ENCODE peak calls at places on chromosomes 7 and 10, in eight cellular contexts. M, R, F, Q, W, D, U and T are unnamed samples.

GRCh38 chr7:135390829-135391228 is 119.1 kb downstream of the CNOT4 start:
- ATAC-seq in M (no peak), R (no peak), F (no peak), Q (no peak), W (no peak), D (no peak), U (no peak), T (no peak)

GRCh38 chr10:97350138-97350537 is 15.6 kb upstream of the FRAT2 start:
- ATAC-seq in M (no peak), R (no peak), F (no peak), Q (no peak), W (no peak), D (no peak), U (no peak), T (no peak)

GRCh38 chr10:79127151-79127961 is 58.6 kb downstream of the ZMIZ1 start:
- ATAC-seq in M (peak; percentile 67), R (no peak), F (peak; percentile 73), Q (peak; percentile 53), W (no peak), D (peak; percentile 66), U (peak; percentile 95), T (peak; percentile 67)

GRCh38 chr10:105993609-105994008 is 1170.9 kb downstream of the SORCS1 start:
- ATAC-seq in M (no peak), R (no peak), F (no peak), Q (no peak), W (no peak), D (no peak), U (no peak), T (no peak)

GRCh38 chr10:89887830-89888229 is 186.4 kb downstream of the KIF20B start:
- ATAC-seq in M (no peak), R (no peak), F (no peak), Q (no peak), W (no peak), D (no peak), U (peak; percentile 46), T (peak; percentile 39)

GRCh38 chr10:43026039-43026973 is 50.6 kb upstream of the RET start:
- ATAC-seq in M (no peak), R (no peak), F (no peak), Q (no peak), W (no peak), D (no peak), U (no peak), T (no peak)

GRCh38 chr10:11065567-11065966 is 47.9 kb downstream of the CELF2 start:
- ATAC-seq in M (peak; percentile 53), R (no peak), F (no peak), Q (no peak), W (no peak), D (peak; percentile 63), U (no peak), T (no peak)

GRCh38 chr10:132580157-132580556 is 42.6 kb downstream of the INPP5A start:
- ATAC-seq in M (no peak), R (no peak), F (no peak), Q (no peak), W (no peak), D (no peak), U (no peak), T (no peak)

GRCh38 chr7:106367018-106367420 is 82.2 kb upstream of the NAMPT start:
- ATAC-seq in M (no peak), R (no peak), F (peak; percentile 70), Q (no peak), W (no peak), D (no peak), U (peak; percentile 69), T (no peak)

GRCh38 chr7:49839863-49840262 is 66.4 kb downstream of the VWC2 start:
- ATAC-seq in M (no peak), R (no peak), F (no peak), Q (peak; percentile 57), W (no peak), D (peak; percentile 67), U (no peak), T (no peak)

GRCh38 chr10:43403911-43404674 is 4.9 kb downstream of the HNRNPF start:
- ATAC-seq in M (no peak), R (no peak), F (no peak), Q (no peak), W (no peak), D (no peak), U (no peak), T (no peak)

GRCh38 chr7:518630-519428 is 817 bp downstream of the PDGFA start:
- ATAC-seq in M (peak; percentile 71), R (peak; percentile 28), F (peak; percentile 74), Q (peak; percentile 61), W (peak; percentile 24), D (peak; percentile 61), U (peak; percentile 75), T (peak; percentile 61)

GRCh38 chr10:79019441-79019840 is 49.3 kb upstream of the ZMIZ1 start:
- ATAC-seq in M (no peak), R (no peak), F (no peak), Q (no peak), W (no peak), D (no peak), U (no peak), T (no peak)

GRCh38 chr7:130897515-130898419 is 163.8 kb upstream of the KLF14 start:
- ATAC-seq in M (no peak), R (no peak), F (peak; percentile 5), Q (no peak), W (no peak), D (no peak), U (no peak), T (no peak)

GRCh38 chr10:79221110-79222051 is 125.9 kb upstream of the PPIF start:
- ATAC-seq in M (peak; percentile 69), R (no peak), F (peak; percentile 73), Q (peak; percentile 70), W (no peak), D (peak; percentile 64), U (peak; percentile 6), T (peak; percentile 63)

GRCh38 chr7:36408589-36408988 is 18.9 kb downstream of the ANLN start:
- ATAC-seq in M (no peak), R (no peak), F (no peak), Q (no peak), W (no peak), D (no peak), U (no peak), T (no peak)

GRCh38 chr7:90239625-90240228 is 5.2 kb upstream of the CFAP69 start:
- ATAC-seq in M (no peak), R (no peak), F (no peak), Q (no peak), W (no peak), D (no peak), U (no peak), T (no peak)

GRCh38 chr10:32367793-32368453 is 21.0 kb upstream of the EPC1 start:
- ATAC-seq in M (peak; percentile 44), R (peak; percentile 50), F (peak; percentile 79), Q (no peak), W (peak; percentile 54), D (peak; percentile 38), U (peak; percentile 93), T (peak; percentile 65)

GRCh38 chr10:27192284-27192683 is 37.1 kb downstream of the MASTL start:
- ATAC-seq in M (no peak), R (no peak), F (no peak), Q (no peak), W (no peak), D (peak; percentile 71), U (peak; percentile 74), T (no peak)

GRCh38 chr7:131568953-131569352 is 12.5 kb upstream of the PODXL start:
- ATAC-seq in M (no peak), R (no peak), F (no peak), Q (no peak), W (no peak), D (no peak), U (no peak), T (no peak)